ENCODE peak calls at places on chromosomes 1 and 21, in four cellular contexts. H is uterus, L is colonic mucosa, R is heart right ventricle. B is an unnamed sample.

GRCh38 chr1:150764617-150765090 is 924 bp downstream of the CTSS start:
- DNase-seq in H (no peak), L (no peak), R (no peak), B (no peak)

GRCh38 chr1:216566809-216567208 is 143.6 kb upstream of the USH2A start:
- DNase-seq in H (no peak), L (no peak), R (no peak), B (peak; percentile 6)

GRCh38 chr1:223742861-223743517 is 30.6 kb downstream of the CAPN2 start:
- DNase-seq in H (no peak), L (no peak), R (no peak), B (no peak)

GRCh38 chr1:171403396-171403795 is 81.9 kb upstream of the PRRC2C start:
- DNase-seq in H (no peak), L (no peak), R (no peak), B (no peak)

GRCh38 chr1:19178734-19179398 is 31.2 kb downstream of the UBR4 start:
- DNase-seq in H (no peak), L (no peak), R (no peak), B (no peak)

GRCh38 chr1:46549697-46550681 is 1.5 kb downstream of the KNCN start:
- DNase-seq in H (no peak), L (no peak), R (no peak), B (no peak)

GRCh38 chr1:243596441-243597183 is 253.4 kb downstream of the AKT3 start:
- DNase-seq in H (no peak), L (no peak), R (no peak), B (no peak)

GRCh38 chr1:6208723-6209660 is 3.1 kb downstream of the RNF207 start:
- DNase-seq in H (no peak), L (peak; percentile 37), R (peak; percentile 63), B (no peak)

GRCh38 chr1:77407738-77408375 is 126.0 kb downstream of the AK5 start:
- DNase-seq in H (no peak), L (no peak), R (no peak), B (no peak)

GRCh38 chr1:198444792-198445191 is 95.7 kb downstream of the ATP6V1G3 start:
- DNase-seq in H (no peak), L (no peak), R (no peak), B (no peak)

GRCh38 chr1:39297534-39297933 is 93.0 kb downstream of the MACF1 start:
- DNase-seq in H (no peak), L (no peak), R (no peak), B (no peak)

GRCh38 chr1:34928865-34929496 is 469 bp downstream of the DLGAP3 start:
- DNase-seq in H (no peak), L (peak; percentile 4), R (no peak), B (no peak)

GRCh38 chr1:190067592-190067991 is 410.1 kb downstream of the BRINP3 start:
- DNase-seq in H (no peak), L (no peak), R (no peak), B (no peak)

GRCh38 chr1:113903496-113904291 is 905 bp downstream of the AP4B1 start:
- DNase-seq in H (no peak), L (peak; percentile 35), R (no peak), B (no peak)

GRCh38 chr1:197837911-197838310 is 62.6 kb upstream of the DENND1B start:
- DNase-seq in H (no peak), L (no peak), R (no peak), B (no peak)

GRCh38 chr1:207831517-207832327 is 79.2 kb downstream of the CD34 start:
- DNase-seq in H (no peak), L (no peak), R (no peak), B (no peak)

GRCh38 chr1:21381354-21381753 is 58.6 kb upstream of the NBPF3 start:
- DNase-seq in H (no peak), L (no peak), R (no peak), B (no peak)

GRCh38 chr1:168789501-168789900 is 60.5 kb upstream of the DPT start:
- DNase-seq in H (no peak), L (no peak), R (no peak), B (no peak)

GRCh38 chr1:207140536-207140935 is 36.5 kb downstream of the C4BPA start:
- DNase-seq in H (no peak), L (no peak), R (no peak), B (no peak)

GRCh38 chr1:6822530-6823359 is 37.5 kb downstream of the CAMTA1 start:
- DNase-seq in H (no peak), L (peak; percentile 76), R (no peak), B (no peak)

GRCh38 chr21:27346041-27346448 is 379.2 kb upstream of the ADAMTS5 start:
- DNase-seq in H (no peak), L (no peak), R (no peak), B (no peak)

GRCh38 chr21:46142581-46143473 is 12.6 kb downstream of the FTCD start:
- DNase-seq in H (peak; percentile 18), L (no peak), R (peak; percentile 11), B (no peak)

GRCh38 chr1:37475380-37476086 is 1.2 kb downstream of the ZC3H12A start:
- DNase-seq in H (no peak), L (no peak), R (peak; percentile 12), B (no peak)

GRCh38 chr1:243409284-243409683 is 153.4 kb downstream of the SDCCAG8 start:
- DNase-seq in H (no peak), L (no peak), R (no peak), B (no peak)

GRCh38 chr1:70140894-70141293 is 64.5 kb downstream of the LRRC40 start:
- DNase-seq in H (no peak), L (no peak), R (no peak), B (no peak)

GRCh38 chr21:38293113-38293512 is 36.3 kb downstream of the KCNJ15 start:
- DNase-seq in H (no peak), L (peak; percentile 38), R (no peak), B (no peak)

GRCh38 chr1:101474039-101474665 is 237.3 kb downstream of the S1PR1 start:
- DNase-seq in H (no peak), L (no peak), R (no peak), B (no peak)

GRCh38 chr1:31373897-31374486 is 1.1 kb upstream of the FABP3 start:
- DNase-seq in H (no peak), L (no peak), R (no peak), B (no peak)

GRCh38 chr1:241632987-241633386 is 7.2 kb downstream of the CHML start:
- DNase-seq in H (no peak), L (no peak), R (no peak), B (no peak)

GRCh38 chr1:51818487-51818886 is 60.0 kb downstream of the NRDC start:
- DNase-seq in H (no peak), L (no peak), R (no peak), B (no peak)

GRCh38 chr1:28782011-28782410 is 30.0 kb upstream of the OPRD1 start:
- DNase-seq in H (no peak), L (no peak), R (no peak), B (no peak)

GRCh38 chr1:89739013-89739843 is 81.6 kb upstream of the LRRC8D start:
- DNase-seq in H (no peak), L (no peak), R (no peak), B (no peak)

GRCh38 chr1:156838972-156839371 is 19.9 kb downstream of the INSRR start:
- DNase-seq in H (no peak), L (no peak), R (no peak), B (no peak)

GRCh38 chr1:223123238-223123976 is 19.6 kb downstream of the TLR5 start:
- DNase-seq in H (peak; percentile 63), L (peak; percentile 75), R (peak; percentile 54), B (no peak)

GRCh38 chr1:228689255-228689654 is 46.0 kb upstream of the RHOU start:
- DNase-seq in H (no peak), L (no peak), R (no peak), B (no peak)

GRCh38 chr1:149977345-149977744 is 33.2 kb downstream of the OTUD7B start:
- DNase-seq in H (no peak), L (no peak), R (no peak), B (no peak)

GRCh38 chr1:2143814-2144500 is 50.6 kb downstream of the FAAP20 start:
- DNase-seq in H (no peak), L (no peak), R (no peak), B (no peak)

GRCh38 chr1:40059292-40059959 is 18.9 kb downstream of the CAP1 start:
- DNase-seq in H (no peak), L (no peak), R (no peak), B (peak; percentile 26)

GRCh38 chr1:109985251-109986053 is 887 bp downstream of the AHCYL1 start:
- DNase-seq in H (no peak), L (peak; percentile 44), R (no peak), B (no peak)

GRCh38 chr1:109988349-109988914 is 3.9 kb downstream of the AHCYL1 start:
- DNase-seq in H (no peak), L (no peak), R (no peak), B (no peak)

GRCh38 chr1:109984456-109985250 is at the start of gene AHCYL1:
- DNase-seq in H (peak; percentile 99), L (peak; percentile 99), R (peak; percentile 100), B (peak; percentile 95)

GRCh38 chr1:109984190-109984455 is 442 bp upstream of the AHCYL1 start:
- DNase-seq in H (no peak), L (no peak), R (no peak), B (no peak)

GRCh38 chr1:109986054-109986444 is 1.5 kb downstream of the AHCYL1 start:
- DNase-seq in H (no peak), L (no peak), R (no peak), B (no peak)
- H3K4me3 ChIP-seq in H (peak overlapping the region; percentile 65), L (peak overlapping the region; percentile 85), R (peak overlapping the region; percentile 90), B (peak overlapping the region; percentile 70)

GRCh38 chr1:55483523-55483922 is 268.4 kb upstream of the USP24 start:
- DNase-seq in H (no peak), L (no peak), R (no peak), B (no peak)
- TF ChIP-seq CTCF in H (no peak), L (no peak), R (no peak), B (no peak)

GRCh38 chr1:33330906-33331305 is 10.0 kb upstream of the A3GALT2 start:
- DNase-seq in H (no peak), L (no peak), R (no peak), B (no peak)

GRCh38 chr1:33330376-33330890 is 9.5 kb upstream of the A3GALT2 start:
- DNase-seq in H (no peak), L (no peak), R (no peak), B (no peak)

GRCh38 chr1:33328817-33329216 is 7.9 kb upstream of the A3GALT2 start:
- DNase-seq in H (no peak), L (no peak), R (no peak), B (no peak)

GRCh38 chr1:33331444-33332356 is 10.8 kb upstream of the A3GALT2 start:
- DNase-seq in H (no peak), L (no peak), R (no peak), B (no peak)

GRCh38 chr1:33329600-33330305 is 8.9 kb upstream of the A3GALT2 start:
- DNase-seq in H (no peak), L (no peak), R (no peak), B (no peak)
- H3K4me3 ChIP-seq in H (no peak overlapping the region), L (no peak overlapping the region), R (no peak overlapping the region), B (no peak overlapping the region)

GRCh38 chr21:39854572-39854971 is 12.7 kb upstream of the PCP4 start:
- DNase-seq in H (no peak), L (no peak), R (no peak), B (no peak)
- TF ChIP-seq CTCF in H (no peak), L (no peak), R (no peak), B (no peak)

B was measured in LNCaP clone FGC.